ENCODE peak calls at places on chromosome 12, in ten cellular contexts. F is activated T-cell treated with anti-CD3 and anti-CD28 coated beads for 24 hours, D is K562, M is HEK293T, W is AG08395, N is GM19239, T is WTC11, Q is neural crest cell, S is LoVo, H is endothelial cell. J is an unnamed sample.

GRCh38 chr12:93319523-93320045 is 58.1 kb upstream of the NUDT4 start:
- DNase-seq in H (no peak), N (no peak), D (no peak), Q (no peak), M (no peak), F (no peak), T (no peak), W (peak), S (no peak), J (no peak)

GRCh38 chr12:27751386-27752047 is 28.5 kb upstream of the KLHL42 start:
- DNase-seq in M (no peak), Q (no peak), W (no peak), N (no peak), S (peak), H (no peak), D (no peak), F (no peak), T (no peak), J (no peak)

GRCh38 chr12:106764738-106765137 is 9.7 kb upstream of the RIC8B start:
- DNase-seq in S (no peak), M (no peak), W (no peak), Q (no peak), N (no peak), H (no peak), T (no peak), D (no peak), F (no peak), J (no peak)

GRCh38 chr12:44779766-44780165 is 96.3 kb downstream of the NELL2 start:
- DNase-seq in W (no peak), H (no peak), M (no peak), N (no peak), D (no peak), Q (no peak), F (no peak), T (no peak), S (no peak), J (no peak)

GRCh38 chr12:100295764-100296555 is 29.0 kb downstream of the SCYL2 start:
- DNase-seq in S (no peak), H (no peak), N (no peak), F (no peak), M (no peak), D (no peak), W (peak), Q (no peak), T (no peak), J (no peak)

GRCh38 chr12:22066235-22066765 is 20.3 kb downstream of the CMAS start:
- DNase-seq in Q (no peak), F (no peak), S (no peak), D (no peak), T (no peak), M (no peak), W (no peak), H (no peak), N (no peak), J (no peak)

GRCh38 chr12:109088818-109089217 is 4.5 kb downstream of the ALKBH2 start:
- DNase-seq in H (no peak), M (no peak), N (no peak), F (no peak), Q (no peak), W (no peak), S (no peak), D (no peak), T (no peak), J (no peak)

GRCh38 chr12:119008691-119009221 is 27.4 kb downstream of the SRRM4 start:
- DNase-seq in N (no peak), D (no peak), F (no peak), H (no peak), W (no peak), Q (peak), T (peak), M (no peak), S (no peak), J (peak)

GRCh38 chr12:31393004-31393550 is 67.1 kb upstream of the SINHCAF start:
- DNase-seq in W (no peak), D (no peak), S (no peak), Q (no peak), N (no peak), T (no peak), F (no peak), M (no peak), H (no peak), J (no peak)

GRCh38 chr12:1580526-1580925 is 13.9 kb downstream of the FBXL14 start:
- DNase-seq in H (no peak), M (no peak), N (no peak), T (no peak), D (no peak), W (no peak), F (no peak), Q (no peak), S (no peak), J (peak)

GRCh38 chr12:94725375-94726168 is 75.2 kb upstream of the TMCC3 start:
- DNase-seq in D (peak), N (no peak), T (peak), M (peak), S (peak), Q (no peak), F (no peak), H (peak), W (peak), J (peak)

GRCh38 chr12:131613678-131614077 is 97.2 kb upstream of the SFSWAP start:
- DNase-seq in F (no peak), T (no peak), N (no peak), W (no peak), D (no peak), S (no peak), M (no peak), Q (no peak), H (no peak), J (no peak)

GRCh38 chr12:117377758-117378157 is 16.3 kb upstream of the NOS1 start:
- DNase-seq in Q (no peak), N (no peak), T (no peak), W (no peak), M (peak), F (no peak), S (no peak), D (peak), H (no peak), J (no peak)

GRCh38 chr12:7439579-7440505 is 4.1 kb downstream of the CD163L1 start:
- DNase-seq in M (peak), Q (peak), N (no peak), D (peak), W (peak), T (peak), H (peak), S (no peak), F (peak), J (peak)

GRCh38 chr12:2248901-2249381 is 196.2 kb downstream of the CACNA1C start:
- DNase-seq in F (no peak), D (no peak), H (no peak), S (no peak), T (no peak), M (no peak), W (no peak), Q (no peak), N (peak), J (no peak)

GRCh38 chr12:119705182-119705581 is 37.2 kb downstream of the PRKAB1 start:
- DNase-seq in Q (no peak), T (no peak), D (no peak), N (no peak), S (no peak), H (no peak), M (no peak), F (no peak), W (peak), J (no peak)

GRCh38 chr12:49808686-49809368 is 19.4 kb downstream of the NCKAP5L start:
- DNase-seq in F (no peak), H (no peak), T (peak), Q (peak), N (no peak), M (no peak), S (no peak), W (no peak), D (no peak), J (peak)

GRCh38 chr12:20220339-20220738 is 148.0 kb upstream of the PDE3A start:
- DNase-seq in M (peak), T (peak), F (no peak), S (no peak), Q (no peak), N (no peak), W (peak), D (no peak), H (no peak), J (no peak)

GRCh38 chr12:25384954-25385216 is 134.2 kb upstream of the KRAS start:
- DNase-seq in N (no peak), T (no peak), Q (no peak), W (no peak), M (no peak), H (no peak), D (no peak), S (no peak), F (no peak), J (no peak)

GRCh38 chr12:51923506-51924365 is 16.4 kb downstream of the ACVRL1 start:
- DNase-seq in H (peak), W (peak), F (peak), N (no peak), T (peak), Q (peak), S (peak), D (peak), M (peak), J (peak)

GRCh38 chr12:49705479-49706267 is 1.5 kb downstream of the FMNL3 start:
- DNase-seq in F (no peak), S (no peak), N (no peak), H (peak), D (no peak), Q (no peak), T (peak), M (no peak), W (peak), J (peak)

GRCh38 chr12:14843425-14843887 is at the start of gene ART4:
- DNase-seq in T (no peak), W (no peak), D (peak), H (peak), F (no peak), Q (no peak), N (no peak), S (no peak), M (no peak), J (no peak)

GRCh38 chr12:107405436-107405835 is 280.2 kb upstream of the PWP1 start:
- DNase-seq in H (no peak), T (no peak), Q (no peak), N (no peak), W (no peak), D (no peak), F (no peak), M (no peak), S (no peak), J (no peak)

J was measured in retina.